ENCODE peak calls at places on chromosomes 6 and 20, in seven cellular contexts. One of them, this sample, is unnamed.

GRCh38 chr6:30614044-30614842 is 2.8 kb downstream of the PPP1R10 start:
- DNase-seq in GM23338: no peak
- DNase-seq in foreskin fibroblast: no peak
- DNase-seq in cardiac fibroblast: no peak
- DNase-seq in heart left ventricle: no peak
- DNase-seq in pancreas: no peak
- DNase-seq in RWPE1: no peak
- DNase-seq in this sample: no peak

GRCh38 chr20:11755071-11755881 is 162.4 kb upstream of the BTBD3 start:
- DNase-seq in heart left ventricle: no peak
- DNase-seq in cardiac fibroblast: peak; percentile 49
- DNase-seq in GM23338: no peak
- DNase-seq in foreskin fibroblast: no peak
- DNase-seq in RWPE1: no peak
- DNase-seq in pancreas: no peak
- DNase-seq in this sample: no peak

GRCh38 chr20:49786671-49787370 is 25.8 kb upstream of the SLC9A8 start:
- DNase-seq in pancreas: no peak
- DNase-seq in GM23338: peak; percentile 68
- DNase-seq in foreskin fibroblast: no peak
- DNase-seq in heart left ventricle: no peak
- DNase-seq in RWPE1: peak; percentile 75
- DNase-seq in cardiac fibroblast: peak; percentile 49
- DNase-seq in this sample: no peak

GRCh38 chr6:148440877-148441453 is 98.3 kb downstream of the SASH1 start:
- DNase-seq in heart left ventricle: peak; percentile 58
- DNase-seq in cardiac fibroblast: peak; percentile 97
- DNase-seq in GM23338: peak; percentile 42
- DNase-seq in RWPE1: peak; percentile 75
- DNase-seq in foreskin fibroblast: peak; percentile 94
- DNase-seq in pancreas: peak; percentile 51
- DNase-seq in this sample: peak; percentile 84

GRCh38 chr6:131062245-131063027 is 609 bp downstream of the EPB41L2 start:
- DNase-seq in RWPE1: peak; percentile 19
- DNase-seq in GM23338: peak; percentile 45
- DNase-seq in cardiac fibroblast: peak; percentile 29
- DNase-seq in foreskin fibroblast: no peak
- DNase-seq in pancreas: peak; percentile 20
- DNase-seq in heart left ventricle: no peak
- DNase-seq in this sample: no peak

GRCh38 chr6:71585472-71585871 is 296.9 kb downstream of the OGFRL1 start:
- DNase-seq in heart left ventricle: no peak
- DNase-seq in RWPE1: no peak
- DNase-seq in pancreas: no peak
- DNase-seq in foreskin fibroblast: no peak
- DNase-seq in cardiac fibroblast: no peak
- DNase-seq in GM23338: no peak
- DNase-seq in this sample: no peak

GRCh38 chr6:39387785-39388184 is 65.3 kb upstream of the KCNK16 start:
- DNase-seq in GM23338: no peak
- DNase-seq in pancreas: no peak
- DNase-seq in RWPE1: peak; percentile 16
- DNase-seq in cardiac fibroblast: no peak
- DNase-seq in foreskin fibroblast: no peak
- DNase-seq in heart left ventricle: no peak
- DNase-seq in this sample: no peak

GRCh38 chr6:42264146-42264851 is 46.6 kb upstream of the MRPS10 start:
- DNase-seq in pancreas: no peak
- DNase-seq in cardiac fibroblast: no peak
- DNase-seq in foreskin fibroblast: no peak
- DNase-seq in GM23338: no peak
- DNase-seq in RWPE1: no peak
- DNase-seq in heart left ventricle: no peak
- DNase-seq in this sample: no peak

GRCh38 chr6:122495612-122496011 is 24.0 kb upstream of the SERINC1 start:
- DNase-seq in heart left ventricle: no peak
- DNase-seq in cardiac fibroblast: no peak
- DNase-seq in GM23338: no peak
- DNase-seq in RWPE1: no peak
- DNase-seq in foreskin fibroblast: no peak
- DNase-seq in pancreas: no peak
- DNase-seq in this sample: no peak

GRCh38 chr6:5305968-5306626 is 44.8 kb downstream of the FARS2 start:
- DNase-seq in pancreas: no peak
- DNase-seq in GM23338: no peak
- DNase-seq in RWPE1: no peak
- DNase-seq in cardiac fibroblast: peak; percentile 36
- DNase-seq in heart left ventricle: no peak
- DNase-seq in foreskin fibroblast: no peak
- DNase-seq in this sample: no peak

GRCh38 chr20:34017610-34018009 is 23.9 kb downstream of the RALY start:
- DNase-seq in foreskin fibroblast: peak; percentile 83
- DNase-seq in pancreas: no peak
- DNase-seq in RWPE1: peak; percentile 78
- DNase-seq in GM23338: no peak
- DNase-seq in heart left ventricle: no peak
- DNase-seq in cardiac fibroblast: peak; percentile 73
- DNase-seq in this sample: no peak

GRCh38 chr6:157036245-157036681 is 259.1 kb downstream of the ARID1B start:
- DNase-seq in heart left ventricle: no peak
- DNase-seq in foreskin fibroblast: no peak
- DNase-seq in RWPE1: peak; percentile 71
- DNase-seq in cardiac fibroblast: no peak
- DNase-seq in pancreas: peak; percentile 25
- DNase-seq in GM23338: peak; percentile 54
- DNase-seq in this sample: no peak

GRCh38 chr6:116073765-116074450 is 13.2 kb upstream of the FRK start:
- DNase-seq in pancreas: no peak
- DNase-seq in GM23338: no peak
- DNase-seq in RWPE1: peak; percentile 64
- DNase-seq in heart left ventricle: no peak
- DNase-seq in foreskin fibroblast: peak; percentile 61
- DNase-seq in cardiac fibroblast: peak; percentile 65
- DNase-seq in this sample: no peak

GRCh38 chr20:46123482-46124245 is 5.5 kb downstream of the CD40 start:
- DNase-seq in heart left ventricle: no peak
- DNase-seq in RWPE1: no peak
- DNase-seq in cardiac fibroblast: no peak
- DNase-seq in GM23338: no peak
- DNase-seq in foreskin fibroblast: no peak
- DNase-seq in pancreas: no peak
- DNase-seq in this sample: no peak

GRCh38 chr20:64145458-64146300 is 18.6 kb upstream of the MYT1 start:
- DNase-seq in pancreas: no peak
- DNase-seq in GM23338: peak; percentile 24
- DNase-seq in heart left ventricle: peak; percentile 6
- DNase-seq in RWPE1: no peak
- DNase-seq in cardiac fibroblast: no peak
- DNase-seq in foreskin fibroblast: no peak
- DNase-seq in this sample: no peak

GRCh38 chr6:165439928-165440554 is 130.6 kb upstream of the C6orf118 start:
- DNase-seq in heart left ventricle: no peak
- DNase-seq in cardiac fibroblast: peak; percentile 89
- DNase-seq in RWPE1: peak; percentile 18
- DNase-seq in GM23338: peak; percentile 80
- DNase-seq in foreskin fibroblast: no peak
- DNase-seq in pancreas: no peak
- DNase-seq in this sample: no peak

GRCh38 chr6:10395946-10396577 is 18.8 kb downstream of the TFAP2A start:
- DNase-seq in RWPE1: no peak
- DNase-seq in cardiac fibroblast: no peak
- DNase-seq in pancreas: no peak
- DNase-seq in heart left ventricle: no peak
- DNase-seq in foreskin fibroblast: no peak
- DNase-seq in GM23338: peak; percentile 69
- DNase-seq in this sample: no peak

GRCh38 chr20:51946581-51946980 is 144.3 kb upstream of the SALL4 start:
- DNase-seq in RWPE1: no peak
- DNase-seq in pancreas: no peak
- DNase-seq in GM23338: no peak
- DNase-seq in foreskin fibroblast: no peak
- DNase-seq in cardiac fibroblast: peak; percentile 25
- DNase-seq in heart left ventricle: no peak
- DNase-seq in this sample: no peak

GRCh38 chr6:89916136-89916920 is 22.1 kb downstream of the GJA10 start:
- DNase-seq in heart left ventricle: no peak
- DNase-seq in foreskin fibroblast: no peak
- DNase-seq in pancreas: no peak
- DNase-seq in GM23338: no peak
- DNase-seq in cardiac fibroblast: no peak
- DNase-seq in RWPE1: no peak
- DNase-seq in this sample: no peak

GRCh38 chr20:38343107-38343797 is 3.0 kb upstream of the LBP start:
- DNase-seq in heart left ventricle: no peak
- DNase-seq in cardiac fibroblast: peak; percentile 61
- DNase-seq in RWPE1: no peak
- DNase-seq in GM23338: no peak
- DNase-seq in foreskin fibroblast: peak; percentile 13
- DNase-seq in pancreas: peak; percentile 12
- DNase-seq in this sample: peak; percentile 47

GRCh38 chr6:148144917-148145521 is 197.6 kb upstream of the SASH1 start:
- DNase-seq in RWPE1: peak; percentile 26
- DNase-seq in GM23338: peak; percentile 88
- DNase-seq in cardiac fibroblast: peak; percentile 90
- DNase-seq in foreskin fibroblast: peak; percentile 36
- DNase-seq in heart left ventricle: peak; percentile 67
- DNase-seq in pancreas: peak; percentile 66
- DNase-seq in this sample: peak; percentile 75

DNA sequence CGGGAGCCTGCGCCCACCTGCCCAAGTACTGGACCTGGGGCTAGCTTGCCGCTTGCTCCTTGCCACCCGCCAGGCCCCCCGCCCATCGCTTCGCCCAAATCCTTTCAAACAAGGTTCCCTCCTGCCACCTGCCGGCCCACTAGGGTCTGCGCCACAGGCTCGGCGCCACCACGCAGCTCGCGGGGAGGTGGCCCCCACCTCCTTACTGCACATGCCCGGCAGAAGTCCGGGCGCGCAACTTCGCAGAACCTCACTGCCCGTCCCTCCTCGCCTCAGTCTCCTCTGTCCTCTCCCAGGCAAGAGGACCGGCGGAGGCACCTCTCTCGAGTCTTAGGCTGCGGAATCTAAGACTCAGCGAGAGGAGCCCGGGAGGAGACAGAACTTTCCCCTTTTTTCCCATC is 11.2 kb downstream of the GNAS-AS1 start:
- DNase-seq in GM23338: peak; percentile 74
- DNase-seq in pancreas: peak; percentile 31
- DNase-seq in heart left ventricle: no peak
- DNase-seq in RWPE1: peak; percentile 44
- DNase-seq in cardiac fibroblast: peak; percentile 26
- DNase-seq in foreskin fibroblast: no peak
- DNase-seq in this sample: no peak
- TF ChIP-seq CTCF in GM23338: peak; percentile 75
- TF ChIP-seq CTCF in pancreas: no peak
- TF ChIP-seq CTCF in heart left ventricle: peak; percentile 35
- TF ChIP-seq CTCF in RWPE1: peak; percentile 50
- TF ChIP-seq CTCF in cardiac fibroblast: peak; percentile 41
- TF ChIP-seq CTCF in foreskin fibroblast: peak; percentile 35
- TF ChIP-seq CTCF in this sample: no peak

DNA sequence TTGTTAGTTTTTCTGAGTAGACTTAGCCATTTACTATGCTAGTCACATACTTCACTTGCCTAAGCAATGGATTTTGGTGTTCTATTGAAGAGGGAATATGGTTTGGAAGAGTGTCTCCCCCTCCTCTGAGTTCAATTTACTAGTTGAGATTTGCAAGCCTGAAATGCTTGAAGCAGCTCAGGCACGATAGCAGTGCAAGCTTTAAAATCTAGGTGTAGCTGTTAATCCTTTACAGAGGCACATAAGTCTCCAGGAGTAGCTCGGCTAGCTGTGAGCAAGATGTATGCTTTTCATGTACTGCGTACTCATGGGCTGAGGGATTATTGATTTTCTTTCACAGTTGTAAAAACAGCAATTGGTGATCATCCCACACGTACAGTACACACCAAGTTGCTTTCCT is 745 bp downstream of the FLRT3 start:
- DNase-seq in pancreas: no peak
- DNase-seq in heart left ventricle: no peak
- DNase-seq in GM23338: peak; percentile 12
- DNase-seq in cardiac fibroblast: no peak
- DNase-seq in foreskin fibroblast: no peak
- DNase-seq in RWPE1: peak; percentile 18
- DNase-seq in this sample: no peak
- TF ChIP-seq CTCF in pancreas: no peak
- TF ChIP-seq CTCF in heart left ventricle: no peak
- TF ChIP-seq CTCF in GM23338: no peak
- TF ChIP-seq CTCF in cardiac fibroblast: no peak
- TF ChIP-seq CTCF in foreskin fibroblast: no peak
- TF ChIP-seq CTCF in RWPE1: no peak
- TF ChIP-seq CTCF in this sample: no peak

DNA sequence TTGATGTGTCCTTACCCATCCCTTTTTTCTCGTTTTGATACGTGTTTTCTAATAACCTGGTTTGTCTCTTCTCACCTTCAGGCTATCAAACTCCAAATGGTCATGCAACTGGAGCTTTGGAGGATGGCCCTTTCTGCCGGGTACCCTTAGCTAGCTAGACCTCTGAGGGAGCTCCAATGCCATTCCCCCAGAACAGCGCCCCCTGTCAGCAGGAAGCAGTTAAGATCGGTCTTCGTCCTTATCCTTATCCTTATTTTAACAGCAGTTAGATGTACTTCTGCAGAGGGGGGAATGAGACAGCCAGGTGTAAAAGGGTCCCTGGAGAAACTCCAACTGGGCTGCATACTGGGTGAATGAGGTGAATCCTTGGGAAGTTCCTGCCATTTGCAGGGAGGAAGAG is 37.2 kb downstream of the SEL1L2 start:
- DNase-seq in cardiac fibroblast: no peak
- DNase-seq in GM23338: peak; percentile 79
- DNase-seq in heart left ventricle: no peak
- DNase-seq in pancreas: no peak
- DNase-seq in RWPE1: no peak
- DNase-seq in foreskin fibroblast: no peak
- DNase-seq in this sample: no peak
- TF ChIP-seq CTCF in cardiac fibroblast: no peak
- TF ChIP-seq CTCF in GM23338: peak; percentile 76
- TF ChIP-seq CTCF in heart left ventricle: no peak
- TF ChIP-seq CTCF in pancreas: no peak
- TF ChIP-seq CTCF in RWPE1: no peak
- TF ChIP-seq CTCF in foreskin fibroblast: peak; percentile 9
- TF ChIP-seq CTCF in this sample: no peak

GRCh38 chr6:14802761-14803160 is 443.1 kb upstream of the JARID2 start:
- DNase-seq in foreskin fibroblast: no peak
- DNase-seq in GM23338: no peak
- DNase-seq in RWPE1: no peak
- DNase-seq in cardiac fibroblast: no peak
- DNase-seq in heart left ventricle: no peak
- DNase-seq in pancreas: no peak
- DNase-seq in this sample: no peak

GRCh38 chr6:14806101-14806500 is 439.8 kb upstream of the JARID2 start:
- DNase-seq in pancreas: no peak
- DNase-seq in cardiac fibroblast: no peak
- DNase-seq in RWPE1: no peak
- DNase-seq in heart left ventricle: no peak
- DNase-seq in foreskin fibroblast: no peak
- DNase-seq in GM23338: no peak
- DNase-seq in this sample: no peak

GRCh38 chr6:14807130-14807529 is 438.7 kb upstream of the JARID2 start:
- DNase-seq in heart left ventricle: no peak
- DNase-seq in foreskin fibroblast: no peak
- DNase-seq in RWPE1: no peak
- DNase-seq in GM23338: no peak
- DNase-seq in cardiac fibroblast: no peak
- DNase-seq in pancreas: no peak
- DNase-seq in this sample: no peak

GRCh38 chr6:14804001-14804401 is 441.9 kb upstream of the JARID2 start:
- DNase-seq in GM23338: no peak
- DNase-seq in cardiac fibroblast: no peak
- DNase-seq in RWPE1: peak; percentile 49
- DNase-seq in foreskin fibroblast: peak; percentile 59
- DNase-seq in heart left ventricle: no peak
- DNase-seq in pancreas: no peak
- DNase-seq in this sample: no peak

GRCh38 chr6:14804444-14805210 is 441.2 kb upstream of the JARID2 start:
- DNase-seq in GM23338: no peak
- DNase-seq in cardiac fibroblast: peak; percentile 84
- DNase-seq in pancreas: peak; percentile 48
- DNase-seq in foreskin fibroblast: peak; percentile 67
- DNase-seq in RWPE1: no peak
- DNase-seq in heart left ventricle: peak; percentile 88
- DNase-seq in this sample: peak; percentile 75
- TF ChIP-seq CTCF in GM23338: no peak
- TF ChIP-seq CTCF in cardiac fibroblast: no peak
- TF ChIP-seq CTCF in pancreas: no peak
- TF ChIP-seq CTCF in foreskin fibroblast: no peak
- TF ChIP-seq CTCF in RWPE1: no peak
- TF ChIP-seq CTCF in heart left ventricle: no peak
- TF ChIP-seq CTCF in this sample: no peak

This sample was measured in omental fat pad.